ENCODE peak calls at places on chromosomes 16 and 17, in five cellular contexts. K, Y, Q, I and C are unnamed samples.

GRCh38 chr16:14013571-14014283 is 57.4 kb upstream of the MRTFB start:
- DNase-seq in K (no peak), Y (no peak), Q (no peak), I (no peak), C (no peak)

GRCh38 chr17:42131971-42132370 is 9.4 kb downstream of the HSPB9 start:
- DNase-seq in K (no peak), Y (no peak), Q (no peak), I (no peak), C (no peak)

GRCh38 chr16:89829630-89830437 is 1.6 kb downstream of the SPIRE2 start:
- DNase-seq in K (no peak), Y (no peak), Q (no peak), I (no peak), C (no peak)

GRCh38 chr16:8032406-8032805 is 557.9 kb downstream of the TMEM114 start:
- DNase-seq in K (no peak), Y (no peak), Q (no peak), I (no peak), C (no peak)

GRCh38 chr17:70767102-70767701 is 597.9 kb downstream of the KCNJ2 start:
- DNase-seq in K (no peak), Y (no peak), Q (no peak), I (no peak), C (no peak)

GRCh38 chr16:23557779-23558330 is 328 bp downstream of the UBFD1 start:
- DNase-seq in K (peak; percentile 13), Y (peak; percentile 42), Q (peak; percentile 16), I (peak; percentile 2), C (no peak)

GRCh38 chr17:21165922-21166598 is 39.3 kb downstream of the DHRS7B start:
- DNase-seq in K (no peak), Y (peak; percentile 70), Q (no peak), I (no peak), C (no peak)

GRCh38 chr16:29907973-29908372 is 7.7 kb downstream of the ASPHD1 start:
- DNase-seq in K (no peak), Y (no peak), Q (no peak), I (no peak), C (no peak)

GRCh38 chr16:31002252-31002700 is 8.2 kb downstream of the STX1B start:
- DNase-seq in K (no peak), Y (no peak), Q (no peak), I (no peak), C (no peak)

GRCh38 chr17:78828470-78829185 is 12.0 kb downstream of the USP36 start:
- DNase-seq in K (no peak), Y (no peak), Q (peak; percentile 79), I (no peak), C (no peak)

GRCh38 chr17:33140413-33141099 is 148.9 kb downstream of the SPACA3 start:
- DNase-seq in K (no peak), Y (no peak), Q (no peak), I (no peak), C (no peak)

GRCh38 chr16:88702364-88703210 is 3.6 kb downstream of the RNF166 start:
- DNase-seq in K (no peak), Y (no peak), Q (no peak), I (no peak), C (no peak)

GRCh38 chr17:82238562-82239201 is 9.8 kb downstream of the SLC16A3 start:
- DNase-seq in K (peak; percentile 59), Y (peak; percentile 68), Q (peak; percentile 85), I (peak; percentile 71), C (no peak)
- H3K27ac ChIP-seq in K (peak overlapping the region; percentile 80), Y (peak overlapping the region; percentile 73), Q (peak overlapping the region; percentile 27), I (peak overlapping the region; percentile 61), C (no peak overlapping the region)

GRCh38 chr17:81433656-81434055 is 38.4 kb downstream of the BAHCC1 start:
- DNase-seq in K (no peak), Y (no peak), Q (no peak), I (no peak), C (no peak)

GRCh38 chr17:81435636-81436293 is 40.5 kb downstream of the BAHCC1 start:
- DNase-seq in K (no peak), Y (no peak), Q (no peak), I (no peak), C (no peak)

GRCh38 chr17:81432873-81433451 is 37.7 kb downstream of the BAHCC1 start:
- DNase-seq in K (no peak), Y (no peak), Q (peak; percentile 53), I (no peak), C (no peak)

GRCh38 chr17:81434681-81435417 is 39.6 kb downstream of the BAHCC1 start:
- DNase-seq in K (no peak), Y (no peak), Q (no peak), I (no peak), C (no peak)

DNA sequence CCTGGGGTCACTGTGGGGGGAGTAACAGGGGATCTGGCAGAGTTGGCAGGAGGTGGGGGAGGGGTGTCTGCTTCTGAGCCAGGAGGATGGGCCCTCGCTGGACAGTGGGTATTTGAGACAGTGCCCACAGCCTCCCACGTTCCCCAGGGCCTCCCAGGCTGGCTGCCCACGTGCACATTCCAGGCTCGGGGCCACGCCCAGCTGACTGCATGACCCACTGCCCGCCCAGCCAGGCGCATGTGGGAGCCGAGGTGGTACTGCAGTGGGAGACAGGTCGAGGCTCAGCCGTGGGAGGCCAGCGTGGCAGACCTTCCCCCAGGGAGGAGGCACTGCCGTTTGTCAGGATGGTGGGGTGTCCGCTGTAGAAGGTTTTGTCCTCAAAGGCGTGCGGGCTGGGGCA is 38.8 kb downstream of the BAHCC1 start:
- DNase-seq in K (peak; percentile 34), Y (peak; percentile 61), Q (no peak), I (no peak), C (no peak)
- H3K27ac ChIP-seq in K (no peak overlapping the region), Y (no peak overlapping the region), Q (no peak overlapping the region), I (no peak overlapping the region), C (no peak overlapping the region)

GRCh38 chr17:72107100-72107499 is 13.7 kb upstream of the SOX9 start:
- DNase-seq in K (no peak), Y (no peak), Q (no peak), I (no peak), C (no peak)
- H3K27ac ChIP-seq in K (no peak overlapping the region), Y (no peak overlapping the region), Q (no peak overlapping the region), I (no peak overlapping the region), C (no peak overlapping the region)

GRCh38 chr17:48548687-48549621 is 4.0 kb upstream of the HOXB2 start:
- DNase-seq in K (no peak), Y (no peak), Q (no peak), I (no peak), C (no peak)
- H3K27ac ChIP-seq in K (peak overlapping the region; percentile 89), Y (no peak overlapping the region), Q (no peak overlapping the region), I (peak overlapping the region; percentile 52), C (no peak overlapping the region)

GRCh38 chr16:67177743-67178699 is 5.7 kb downstream of the MATCAP1 start:
- DNase-seq in K (no peak), Y (peak; percentile 69), Q (no peak), I (peak; percentile 59), C (no peak)
- H3K27ac ChIP-seq in K (peak overlapping the region; percentile 65), Y (peak overlapping the region; percentile 34), Q (no peak overlapping the region), I (no peak overlapping the region), C (no peak overlapping the region)

GRCh38 chr17:73227379-73227778 is 34.3 kb downstream of the CPSF4L start:
- DNase-seq in K (no peak), Y (no peak), Q (no peak), I (no peak), C (no peak)

GRCh38 chr17:73228748-73229236 is 32.9 kb downstream of the CPSF4L start:
- DNase-seq in K (peak; percentile 52), Y (peak; percentile 72), Q (peak; percentile 31), I (peak; percentile 16), C (no peak)

GRCh38 chr17:73224663-73225305 is 31.9 kb downstream of the COG1 start:
- DNase-seq in K (no peak), Y (no peak), Q (no peak), I (no peak), C (no peak)

GRCh38 chr17:73227944-73228343 is 33.7 kb downstream of the CPSF4L start:
- DNase-seq in K (no peak), Y (no peak), Q (no peak), I (no peak), C (no peak)

DNA sequence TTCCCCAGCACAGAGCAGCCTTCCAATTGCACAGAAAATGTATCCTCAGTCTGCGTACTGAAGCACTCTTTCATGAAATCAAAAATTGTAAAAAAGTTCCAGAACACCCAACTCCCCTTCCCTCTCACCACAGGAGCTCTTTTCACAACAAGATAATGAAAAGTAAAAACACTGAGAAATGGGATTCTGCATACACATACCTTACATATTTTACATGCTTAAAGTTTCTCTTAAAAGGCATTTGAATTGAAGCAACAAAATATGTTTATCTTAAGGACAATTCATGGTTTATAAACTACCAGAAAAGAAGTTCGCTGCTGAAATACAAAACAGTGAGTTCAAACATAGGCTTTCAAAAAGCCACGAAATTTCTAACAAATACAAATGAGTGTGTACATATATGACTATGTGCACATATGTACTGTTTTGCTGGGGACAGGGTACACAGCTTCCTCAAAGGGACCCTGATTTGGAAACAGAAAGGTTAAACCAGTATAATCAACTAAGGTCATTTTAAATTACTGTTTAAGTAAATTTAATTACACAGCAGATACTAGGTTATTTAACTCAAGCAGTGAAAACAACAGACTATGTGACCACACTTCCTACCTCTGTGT is 33.8 kb downstream of the COG1 start:
- DNase-seq in K (no peak), Y (no peak), Q (no peak), I (no peak), C (no peak)
- H3K27ac ChIP-seq in K (peak overlapping the region; percentile 14), Y (peak overlapping the region; percentile 82), Q (no peak overlapping the region), I (no peak overlapping the region), C (no peak overlapping the region)